ENCODE peak calls at places on chromosomes 4 and X, in ten cellular contexts. F is NB4, I is heart left ventricle, H is stomach, N is ovary, O is sigmoid colon, E is adrenal gland, P is HCT116, Y is breast epithelium, C is IMR-90. B is an unnamed sample.

GRCh38 chrX:54042609-54043010 is 1.7 kb downstream of the PHF8 start:
- DNase-seq in F (peak), I (peak), H (no peak), N (peak), O (peak), E (peak), P (peak), Y (no peak), C (peak), B (peak)

GRCh38 chr4:128338634-128339355 is 51.2 kb upstream of the PGRMC2 start:
- DNase-seq in F (no peak), I (no peak), H (no peak), N (no peak), O (no peak), E (no peak), P (no peak), Y (no peak), C (peak), B (no peak)

GRCh38 chr4:122716825-122717448 is 15.6 kb upstream of the BBS12 start:
- DNase-seq in F (peak), I (peak), H (peak), N (peak), O (peak), E (peak), P (peak), Y (peak), C (peak), B (no peak)

GRCh38 chr4:169114341-169114974 is 104.4 kb upstream of the CBR4 start:
- DNase-seq in F (no peak), I (no peak), H (no peak), N (no peak), O (no peak), E (no peak), P (no peak), Y (no peak), C (no peak), B (no peak)

GRCh38 chr4:39051454-39051853 is 10.6 kb upstream of the KLHL5 start:
- DNase-seq in F (no peak), I (no peak), H (no peak), N (no peak), O (no peak), E (no peak), P (no peak), Y (no peak), C (no peak), B (no peak)

GRCh38 chr4:148795156-148795864 is 353.1 kb upstream of the NR3C2 start:
- DNase-seq in F (no peak), I (peak), H (peak), N (no peak), O (no peak), E (no peak), P (no peak), Y (no peak), C (peak), B (no peak)

GRCh38 chr4:186297013-186297645 is 31.1 kb downstream of the F11 start:
- DNase-seq in F (peak), I (no peak), H (no peak), N (no peak), O (no peak), E (no peak), P (peak), Y (no peak), C (peak), B (no peak)

GRCh38 chr4:146053901-146054300 is 115.3 kb upstream of the ZNF827 start:
- DNase-seq in F (no peak), I (no peak), H (no peak), N (no peak), O (no peak), E (no peak), P (no peak), Y (no peak), C (peak), B (no peak)

GRCh38 chr4:100428051-100428450 is 89.8 kb downstream of the EMCN start:
- DNase-seq in F (peak), I (no peak), H (no peak), N (no peak), O (no peak), E (no peak), P (peak), Y (no peak), C (peak), B (no peak)

GRCh38 chrX:124406294-124407013 is 60.1 kb downstream of the SH2D1A start:
- DNase-seq in F (peak), I (peak), H (peak), N (peak), O (peak), E (peak), P (peak), Y (no peak), C (peak), B (no peak)

GRCh38 chr4:156517956-156518355 is 453.6 kb downstream of the PDGFC start:
- DNase-seq in F (no peak), I (no peak), H (no peak), N (no peak), O (no peak), E (no peak), P (no peak), Y (no peak), C (no peak), B (no peak)

GRCh38 chrX:8042304-8042703 is 115.1 kb upstream of the PNPLA4 start:
- DNase-seq in F (peak), I (no peak), H (no peak), N (no peak), O (no peak), E (no peak), P (no peak), Y (no peak), C (no peak), B (no peak)

GRCh38 chr4:4663028-4663427 is 121.2 kb upstream of the STX18 start:
- DNase-seq in F (peak), I (no peak), H (no peak), N (no peak), O (no peak), E (no peak), P (no peak), Y (no peak), C (peak), B (no peak)

GRCh38 chrX:15948318-15948660 is 93.7 kb upstream of the AP1S2 start:
- DNase-seq in F (no peak), I (no peak), H (no peak), N (no peak), O (no peak), E (no peak), P (no peak), Y (no peak), C (no peak), B (no peak)

GRCh38 chr4:84596826-84597225 is 13.9 kb downstream of the CDS1 start:
- DNase-seq in F (peak), I (no peak), H (no peak), N (no peak), O (no peak), E (no peak), P (no peak), Y (no peak), C (no peak), B (no peak)

GRCh38 chr4:135411251-135411650 is 1209.7 kb upstream of the PABPC4L start:
- DNase-seq in F (no peak), I (no peak), H (no peak), N (no peak), O (no peak), E (no peak), P (no peak), Y (no peak), C (no peak), B (no peak)

GRCh38 chr4:40227284-40227683 is 30.5 kb downstream of the RHOH start:
- DNase-seq in F (peak), I (no peak), H (no peak), N (no peak), O (no peak), E (no peak), P (no peak), Y (no peak), C (no peak), B (no peak)

GRCh38 chr4:123994917-123995316 is 598.3 kb downstream of the SPRY1 start:
- DNase-seq in F (no peak), I (no peak), H (no peak), N (no peak), O (no peak), E (no peak), P (peak), Y (no peak), C (no peak), B (no peak)

GRCh38 chr4:75939890-75940691 is 722 bp downstream of the NAAA start:
- DNase-seq in F (peak), I (peak), H (peak), N (peak), O (peak), E (peak), P (peak), Y (peak), C (peak), B (peak)

GRCh38 chr4:147924604-147925412 is 192.9 kb downstream of the ARHGAP10 start:
- DNase-seq in F (peak), I (no peak), H (peak), N (peak), O (no peak), E (peak), P (no peak), Y (no peak), C (peak), B (no peak)

GRCh38 chrX:155094468-155095061 is 23.3 kb downstream of the BRCC3 start:
- DNase-seq in F (peak), I (no peak), H (no peak), N (no peak), O (no peak), E (no peak), P (no peak), Y (no peak), C (peak), B (no peak)

GRCh38 chr4:3828546-3828945 is 62.4 kb downstream of the ADRA2C start:
- DNase-seq in F (no peak), I (no peak), H (no peak), N (no peak), O (no peak), E (no peak), P (no peak), Y (no peak), C (no peak), B (no peak)

GRCh38 chr4:26141101-26141830 is 179.5 kb upstream of the RBPJ start:
- DNase-seq in F (no peak), I (no peak), H (no peak), N (no peak), O (no peak), E (no peak), P (no peak), Y (no peak), C (no peak), B (no peak)

GRCh38 chr4:76894537-76894936 is 3.4 kb downstream of the SOWAHB start:
- DNase-seq in F (no peak), I (no peak), H (no peak), N (no peak), O (no peak), E (no peak), P (no peak), Y (no peak), C (no peak), B (no peak)

GRCh38 chr4:46329118-46329976 is 60.6 kb downstream of the GABRA2 start:
- DNase-seq in F (peak), I (no peak), H (no peak), N (no peak), O (no peak), E (peak), P (no peak), Y (no peak), C (peak), B (no peak)

GRCh38 chrX:45781901-45782553 is 581.4 kb upstream of the DIPK2B start:
- DNase-seq in F (peak), I (no peak), H (no peak), N (no peak), O (no peak), E (no peak), P (no peak), Y (no peak), C (peak), B (no peak)

GRCh38 chrX:9204560-9204959 is 170.6 kb upstream of the FAM9B start:
- DNase-seq in F (no peak), I (no peak), H (no peak), N (no peak), O (no peak), E (no peak), P (no peak), Y (no peak), C (peak), B (no peak)

GRCh38 chr4:89336818-89337395 is 29.3 kb upstream of the GPRIN3 start:
- DNase-seq in F (no peak), I (no peak), H (no peak), N (no peak), O (no peak), E (no peak), P (no peak), Y (no peak), C (no peak), B (no peak)

GRCh38 chrX:136650811-136651210 is 2.9 kb downstream of the CD40LG start:
- DNase-seq in F (no peak), I (no peak), H (no peak), N (no peak), O (no peak), E (no peak), P (no peak), Y (no peak), C (no peak), B (no peak)

GRCh38 chr4:168183717-168184571 is 91.6 kb downstream of the ANXA10 start:
- DNase-seq in F (peak), I (no peak), H (no peak), N (no peak), O (no peak), E (no peak), P (peak), Y (no peak), C (peak), B (no peak)

GRCh38 chrX:53003111-53003510 is 44.8 kb upstream of the FAM156A start:
- DNase-seq in F (no peak), I (no peak), H (no peak), N (no peak), O (no peak), E (no peak), P (no peak), Y (no peak), C (no peak), B (no peak)

GRCh38 chrX:16882188-16882587 is 12.0 kb upstream of the RBBP7 start:
- DNase-seq in F (peak), I (no peak), H (peak), N (peak), O (no peak), E (peak), P (no peak), Y (no peak), C (peak), B (no peak)

GRCh38 chrX:45553417-45553816 is 352.7 kb upstream of the DIPK2B start:
- DNase-seq in F (no peak), I (no peak), H (no peak), N (no peak), O (no peak), E (no peak), P (no peak), Y (no peak), C (no peak), B (no peak)

GRCh38 chr4:24913099-24913445 is 230 bp upstream of the CCDC149 start:
- DNase-seq in F (no peak), I (no peak), H (no peak), N (no peak), O (no peak), E (no peak), P (no peak), Y (no peak), C (no peak), B (no peak)
- H3K4me3 ChIP-seq in F (no peak), I (peak), H (peak), N (peak), O (peak), E (no peak), P (peak), Y (peak), C (peak), B (no peak)

DNA sequence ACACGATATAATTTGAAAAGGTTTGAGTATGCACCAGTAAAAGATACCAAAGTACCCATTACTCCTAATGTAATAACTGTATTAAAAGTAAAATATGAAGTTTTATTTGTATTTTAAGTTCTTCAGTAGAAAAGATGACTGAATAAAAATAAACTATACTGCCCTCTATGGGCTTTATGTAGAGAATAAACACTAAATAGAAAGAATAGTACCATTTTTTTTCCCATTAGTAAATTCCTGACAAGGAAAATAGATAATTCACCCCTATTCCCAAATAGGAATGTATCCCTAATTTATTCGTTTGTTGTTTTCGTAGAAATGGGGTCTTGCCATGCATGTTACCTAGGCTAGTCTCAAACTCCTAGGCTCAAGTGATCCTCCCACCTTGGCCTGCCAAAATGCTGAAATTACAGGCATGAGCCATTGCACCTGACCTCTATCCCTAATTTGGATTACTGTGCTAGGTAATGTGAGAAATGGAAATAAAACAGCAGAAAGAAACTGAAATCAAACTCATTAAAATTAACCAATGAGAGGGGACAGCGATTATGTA is 73.6 kb upstream of the COX18 start:
- DNase-seq in F (no peak), I (no peak), H (no peak), N (no peak), O (no peak), E (no peak), P (no peak), Y (no peak), C (no peak), B (no peak)
- TF ChIP-seq CTCF in F (no peak), I (peak), H (no peak), N (no peak), O (no peak), E (peak), P (peak), Y (no peak), C (peak), B (no peak)

DNA sequence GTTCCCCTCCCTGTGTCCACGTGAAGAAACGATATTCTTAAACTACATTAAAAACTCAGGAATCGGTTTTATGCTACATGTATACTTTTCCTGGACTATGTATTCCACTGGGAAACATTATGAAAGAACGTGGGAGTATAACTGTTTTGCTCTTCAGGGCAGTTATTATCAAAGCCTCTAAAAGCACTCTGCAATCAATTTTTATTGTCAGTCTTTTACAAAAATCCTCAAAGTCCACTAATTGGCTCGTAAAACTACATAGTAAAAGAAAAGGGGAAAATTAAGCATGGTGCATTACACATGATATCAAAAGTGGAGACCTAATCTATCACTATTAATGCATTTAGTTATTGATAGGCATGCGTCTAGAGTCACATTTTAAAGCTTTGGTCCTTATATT is 11.4 kb upstream of the CFAP299 start:
- DNase-seq in F (no peak), I (no peak), H (no peak), N (no peak), O (no peak), E (no peak), P (no peak), Y (no peak), C (no peak), B (no peak)
- TF ChIP-seq POLR2A in F (no peak), I (no peak), H (no peak), N (no peak), O (no peak), E (no peak), P (no peak), Y (no peak), C (no peak), B (no peak)

DNA sequence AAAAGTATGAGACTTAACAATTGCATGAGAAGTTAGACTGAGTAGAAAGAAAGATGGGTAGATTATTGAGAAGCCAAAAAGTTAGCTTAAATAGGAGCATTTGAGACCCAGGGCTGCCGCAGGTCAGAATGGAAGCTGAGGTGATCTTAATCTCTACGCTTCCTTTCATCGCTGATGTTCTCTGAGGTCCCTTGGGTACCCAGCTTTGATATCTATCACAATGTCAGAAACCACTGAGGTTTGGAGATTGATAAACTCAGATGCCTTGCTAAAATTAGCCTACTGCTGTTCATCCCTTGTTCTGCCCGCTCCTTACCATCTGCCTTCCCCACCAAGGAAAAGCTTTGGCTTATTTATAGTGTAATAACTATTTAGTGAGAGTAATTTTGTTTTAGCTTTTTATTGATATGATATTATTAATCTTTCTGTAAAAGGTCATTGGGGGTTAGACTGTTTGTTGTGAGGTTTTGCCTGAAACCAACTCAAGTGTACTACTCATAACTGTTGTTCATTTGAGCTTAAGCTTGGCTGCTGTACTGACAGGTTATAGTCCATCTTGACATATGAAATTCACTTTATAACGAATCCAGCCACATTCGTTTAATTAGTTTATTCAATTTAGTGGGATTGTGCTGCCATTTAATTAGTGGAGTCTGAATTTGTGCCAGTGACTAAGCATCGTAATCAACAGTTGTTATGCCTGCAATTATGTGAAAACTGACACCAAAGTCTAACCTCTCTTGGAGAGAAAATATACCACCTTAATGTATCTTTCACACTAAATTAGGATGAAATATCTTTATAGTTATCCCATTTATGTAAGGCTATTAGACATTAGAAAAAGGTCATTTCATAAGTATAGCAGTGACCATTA is 15.1 kb downstream of the MCUB start:
- DNase-seq in F (no peak), I (no peak), H (no peak), N (no peak), O (no peak), E (no peak), P (no peak), Y (no peak), C (no peak), B (no peak)
- H3K4me3 ChIP-seq in F (no peak), I (no peak), H (no peak), N (no peak), O (no peak), E (no peak), P (no peak), Y (no peak), C (no peak), B (no peak)

DNA sequence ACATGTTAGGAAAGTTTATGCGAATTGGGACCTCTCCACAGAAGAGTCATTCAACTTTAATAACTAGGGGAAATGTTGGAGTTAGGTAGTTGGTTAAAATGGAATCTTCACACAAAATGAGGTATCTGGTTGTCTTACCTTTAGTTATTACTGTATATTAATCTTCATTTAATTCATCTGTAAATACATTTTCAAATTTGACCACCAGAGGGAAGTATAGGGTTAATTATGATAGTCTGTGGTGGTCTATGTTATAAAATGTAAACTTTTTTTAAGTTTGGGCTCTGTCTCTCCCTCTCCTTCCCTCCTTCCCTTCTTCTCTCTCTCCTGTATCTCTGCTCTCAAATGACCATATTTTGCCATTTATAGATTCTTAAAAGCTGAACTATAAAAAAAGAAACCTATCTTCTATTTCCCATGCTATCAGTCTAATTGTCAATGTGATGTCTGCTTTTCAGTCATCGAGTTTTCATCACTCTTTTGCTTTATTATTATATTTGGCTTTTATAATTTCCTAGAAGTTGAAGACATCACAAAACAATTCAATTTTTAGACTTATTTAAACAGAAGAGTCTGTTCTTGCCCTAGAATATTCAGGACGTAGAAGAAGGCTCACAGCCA is 49.8 kb downstream of the TMEM144 start:
- DNase-seq in F (peak), I (no peak), H (no peak), N (no peak), O (no peak), E (no peak), P (peak), Y (no peak), C (peak), B (no peak)
- TF ChIP-seq CTCF in F (no peak), I (peak), H (no peak), N (no peak), O (no peak), E (peak), P (no peak), Y (peak), C (peak), B (no peak)

B was measured in lower leg skin.